ENCODE peak calls at places on chromosomes 11 and 22, in ten cellular contexts. One of them, this sample, is unnamed.

GRCh38 chr11:121661796-121662508 is 209.2 kb upstream of the SORL1-AS1 start:
- DNase-seq in NCI-H2029: no peak
- DNase-seq in EH: peak
- DNase-seq in H54: no peak
- DNase-seq in NCI-H1105: no peak
- DNase-seq in GM12891: no peak
- DNase-seq in neural crest cell: no peak
- DNase-seq in Right ventricle myocardium superior: no peak
- DNase-seq in HTR-8/SVneo: no peak
- DNase-seq in GM04503: peak
- DNase-seq in this sample: no peak

GRCh38 chr11:58940028-58940427 is 740 bp downstream of the GLYATL1 start:
- DNase-seq in HTR-8/SVneo: no peak
- DNase-seq in NCI-H2029: no peak
- DNase-seq in H54: no peak
- DNase-seq in neural crest cell: no peak
- DNase-seq in GM04503: no peak
- DNase-seq in NCI-H1105: no peak
- DNase-seq in EH: no peak
- DNase-seq in Right ventricle myocardium superior: no peak
- DNase-seq in GM12891: no peak
- DNase-seq in this sample: no peak

GRCh38 chr11:97893612-97894011 is 1127.1 kb upstream of the CNTN5 start:
- DNase-seq in Right ventricle myocardium superior: no peak
- DNase-seq in NCI-H1105: peak
- DNase-seq in NCI-H2029: no peak
- DNase-seq in GM12891: no peak
- DNase-seq in GM04503: no peak
- DNase-seq in EH: no peak
- DNase-seq in neural crest cell: no peak
- DNase-seq in HTR-8/SVneo: no peak
- DNase-seq in H54: no peak
- DNase-seq in this sample: no peak

GRCh38 chr11:10382518-10382917 is 72.5 kb upstream of the AMPD3 start:
- DNase-seq in EH: no peak
- DNase-seq in H54: peak
- DNase-seq in HTR-8/SVneo: no peak
- DNase-seq in neural crest cell: no peak
- DNase-seq in NCI-H1105: no peak
- DNase-seq in GM04503: no peak
- DNase-seq in NCI-H2029: no peak
- DNase-seq in GM12891: no peak
- DNase-seq in Right ventricle myocardium superior: no peak
- DNase-seq in this sample: no peak

GRCh38 chr22:20531404-20532181 is 24.2 kb downstream of the MED15 start:
- DNase-seq in neural crest cell: no peak
- DNase-seq in H54: peak
- DNase-seq in GM04503: peak
- DNase-seq in NCI-H2029: peak
- DNase-seq in NCI-H1105: no peak
- DNase-seq in GM12891: no peak
- DNase-seq in HTR-8/SVneo: peak
- DNase-seq in Right ventricle myocardium superior: peak
- DNase-seq in EH: peak
- DNase-seq in this sample: no peak

GRCh38 chr11:1444321-1444720 is 42.3 kb downstream of the MOB2 start:
- DNase-seq in NCI-H1105: no peak
- DNase-seq in H54: no peak
- DNase-seq in neural crest cell: no peak
- DNase-seq in EH: no peak
- DNase-seq in Right ventricle myocardium superior: no peak
- DNase-seq in NCI-H2029: no peak
- DNase-seq in GM04503: no peak
- DNase-seq in GM12891: no peak
- DNase-seq in HTR-8/SVneo: no peak
- DNase-seq in this sample: no peak

GRCh38 chr11:112113539-112114457 is 27.1 kb downstream of the SDHD start:
- DNase-seq in neural crest cell: no peak
- DNase-seq in GM04503: peak
- DNase-seq in EH: peak
- DNase-seq in NCI-H1105: peak
- DNase-seq in NCI-H2029: peak
- DNase-seq in HTR-8/SVneo: peak
- DNase-seq in H54: no peak
- DNase-seq in GM12891: no peak
- DNase-seq in Right ventricle myocardium superior: no peak
- DNase-seq in this sample: no peak

GRCh38 chr22:36833073-36833472 is 16.2 kb upstream of the PVALB start:
- DNase-seq in EH: no peak
- DNase-seq in NCI-H2029: no peak
- DNase-seq in neural crest cell: no peak
- DNase-seq in GM12891: no peak
- DNase-seq in H54: no peak
- DNase-seq in NCI-H1105: no peak
- DNase-seq in Right ventricle myocardium superior: no peak
- DNase-seq in GM04503: no peak
- DNase-seq in HTR-8/SVneo: no peak
- DNase-seq in this sample: no peak

GRCh38 chr11:65418681-65419459 is 3.7 kb upstream of the NEAT1 start:
- DNase-seq in NCI-H1105: peak
- DNase-seq in EH: peak
- DNase-seq in H54: peak
- DNase-seq in NCI-H2029: peak
- DNase-seq in GM04503: peak
- DNase-seq in Right ventricle myocardium superior: peak
- DNase-seq in HTR-8/SVneo: peak
- DNase-seq in neural crest cell: peak
- DNase-seq in GM12891: peak
- DNase-seq in this sample: peak

GRCh38 chr11:108242422-108242821 is 19.6 kb downstream of the ATM start:
- DNase-seq in GM12891: no peak
- DNase-seq in Right ventricle myocardium superior: no peak
- DNase-seq in neural crest cell: no peak
- DNase-seq in NCI-H2029: no peak
- DNase-seq in HTR-8/SVneo: no peak
- DNase-seq in H54: no peak
- DNase-seq in GM04503: no peak
- DNase-seq in EH: no peak
- DNase-seq in NCI-H1105: no peak
- DNase-seq in this sample: no peak

GRCh38 chr22:28044546-28045173 is 125.6 kb upstream of the PITPNB start:
- DNase-seq in Right ventricle myocardium superior: no peak
- DNase-seq in EH: no peak
- DNase-seq in GM12891: no peak
- DNase-seq in NCI-H1105: no peak
- DNase-seq in GM04503: no peak
- DNase-seq in HTR-8/SVneo: no peak
- DNase-seq in H54: no peak
- DNase-seq in NCI-H2029: no peak
- DNase-seq in neural crest cell: no peak
- DNase-seq in this sample: no peak

GRCh38 chr11:117879516-117880480 is 3.3 kb upstream of the FXYD6 start:
- DNase-seq in GM12891: no peak
- DNase-seq in NCI-H1105: no peak
- DNase-seq in neural crest cell: no peak
- DNase-seq in GM04503: no peak
- DNase-seq in HTR-8/SVneo: no peak
- DNase-seq in Right ventricle myocardium superior: no peak
- DNase-seq in EH: no peak
- DNase-seq in NCI-H2029: no peak
- DNase-seq in H54: no peak
- DNase-seq in this sample: no peak

GRCh38 chr11:84212467-84213390 is 926.6 kb upstream of the CCDC90B start:
- DNase-seq in Right ventricle myocardium superior: no peak
- DNase-seq in neural crest cell: no peak
- DNase-seq in NCI-H1105: no peak
- DNase-seq in NCI-H2029: no peak
- DNase-seq in HTR-8/SVneo: no peak
- DNase-seq in EH: no peak
- DNase-seq in GM12891: no peak
- DNase-seq in GM04503: no peak
- DNase-seq in H54: peak
- DNase-seq in this sample: no peak

This sample was measured in thoracic aorta.